ENCODE peak calls at places on chromosomes 11 and 22, in eight cellular contexts. P is nephron progenitor cell, I is tibial artery, F is NCI-H460, V is cardiac fibroblast, K is anterior cingulate cortex, L is stomach, J is Calu3. U is an unnamed sample.

GRCh38 chr22:19872779-19873137 is 18.1 kb upstream of the GNB1L start:
- DNase-seq in P (no peak), I (peak; percentile 13), F (no peak), V (no peak), K (no peak), L (peak; percentile 46), J (no peak), U (no peak)

GRCh38 chr11:25183436-25183835 is 686.6 kb downstream of the LUZP2 start:
- DNase-seq in P (no peak), I (no peak), F (no peak), V (no peak), K (no peak), L (no peak), J (no peak), U (no peak)

GRCh38 chr22:41563051-41563711 is 2.4 kb downstream of the CSDC2 start:
- DNase-seq in P (no peak), I (peak; percentile 51), F (no peak), V (peak; percentile 72), K (no peak), L (no peak), J (peak; percentile 26), U (no peak)

GRCh38 chr11:12235549-12235944 is 125.2 kb downstream of the MICAL2 start:
- DNase-seq in P (no peak), I (no peak), F (no peak), V (peak; percentile 40), K (no peak), L (no peak), J (no peak), U (no peak)

GRCh38 chr11:91178366-91178765 is 955.5 kb upstream of the CHORDC1 start:
- DNase-seq in P (no peak), I (no peak), F (no peak), V (no peak), K (no peak), L (no peak), J (no peak), U (no peak)

GRCh38 chr11:111674941-111675340 is 72.7 kb downstream of the SIK2 start:
- DNase-seq in P (no peak), I (no peak), F (no peak), V (no peak), K (no peak), L (no peak), J (no peak), U (no peak)

GRCh38 chr11:113603277-113604059 is 102.6 kb downstream of the TMPRSS5 start:
- DNase-seq in P (no peak), I (no peak), F (no peak), V (peak; percentile 52), K (no peak), L (no peak), J (no peak), U (peak; percentile 51)

GRCh38 chr22:44701187-44701586 is 817 bp upstream of the PRR5 start:
- DNase-seq in P (no peak), I (no peak), F (no peak), V (no peak), K (no peak), L (no peak), J (no peak), U (no peak)

GRCh38 chr11:65793144-65793581 is 6.3 kb downstream of the OVOL1 start:
- DNase-seq in P (no peak), I (no peak), F (no peak), V (no peak), K (no peak), L (peak; percentile 95), J (peak; percentile 76), U (no peak)